ENCODE peak calls at places on chromosomes 16 and 17, in four cellular contexts. One of them, this sample, is unnamed.

GRCh38 chr17:62098623-62099231 is 33.6 kb upstream of the MED13 start:
- DNase-seq in CD8-positive, alpha-beta memory T cell: no peak
- DNase-seq in OCI-LY7: peak; percentile 19
- DNase-seq in A549: no peak
- DNase-seq in this sample: no peak

GRCh38 chr17:75033346-75034235 is 13.2 kb downstream of the ATP5PD start:
- DNase-seq in CD8-positive, alpha-beta memory T cell: peak; percentile 86
- DNase-seq in OCI-LY7: peak; percentile 62
- DNase-seq in A549: peak; percentile 95
- DNase-seq in this sample: no peak

GRCh38 chr16:4892356-4893102 is 44.4 kb downstream of the PPL start:
- DNase-seq in CD8-positive, alpha-beta memory T cell: no peak
- DNase-seq in OCI-LY7: no peak
- DNase-seq in A549: no peak
- DNase-seq in this sample: no peak

GRCh38 chr16:67240506-67240905 is 6.8 kb downstream of the FHOD1 start:
- DNase-seq in CD8-positive, alpha-beta memory T cell: no peak
- DNase-seq in A549: no peak
- DNase-seq in OCI-LY7: no peak
- DNase-seq in this sample: no peak

GRCh38 chr17:1707107-1707506 is 3.1 kb downstream of the TLCD2 start:
- DNase-seq in CD8-positive, alpha-beta memory T cell: no peak
- DNase-seq in A549: no peak
- DNase-seq in OCI-LY7: no peak
- DNase-seq in this sample: no peak

GRCh38 chr16:57809843-57810196 is 7.5 kb upstream of the KIFC3 start:
- DNase-seq in OCI-LY7: no peak
- DNase-seq in CD8-positive, alpha-beta memory T cell: no peak
- DNase-seq in A549: no peak
- DNase-seq in this sample: no peak

GRCh38 chr17:34177642-34178041 is 77.4 kb upstream of the CCL2 start:
- DNase-seq in A549: no peak
- DNase-seq in CD8-positive, alpha-beta memory T cell: no peak
- DNase-seq in OCI-LY7: no peak
- DNase-seq in this sample: no peak

GRCh38 chr16:5916711-5917191 is 819.2 kb upstream of the EEF2KMT start:
- DNase-seq in A549: no peak
- DNase-seq in OCI-LY7: no peak
- DNase-seq in CD8-positive, alpha-beta memory T cell: no peak
- DNase-seq in this sample: no peak

GRCh38 chr16:66549284-66550131 is at the start of gene TK2:
- DNase-seq in OCI-LY7: peak; percentile 43
- DNase-seq in CD8-positive, alpha-beta memory T cell: peak; percentile 58
- DNase-seq in A549: peak; percentile 65
- DNase-seq in this sample: no peak

GRCh38 chr16:52090080-52090479 is 456.9 kb downstream of the TOX3 start:
- DNase-seq in CD8-positive, alpha-beta memory T cell: no peak
- DNase-seq in A549: no peak
- DNase-seq in OCI-LY7: no peak
- DNase-seq in this sample: no peak

GRCh38 chr16:15649727-15650018 is 372 bp upstream of the NDE1 start:
- DNase-seq in OCI-LY7: peak; percentile 30
- DNase-seq in A549: no peak
- DNase-seq in CD8-positive, alpha-beta memory T cell: no peak
- DNase-seq in this sample: no peak

GRCh38 chr17:34624767-34625389 is 45.5 kb downstream of the TMEM132E start:
- DNase-seq in OCI-LY7: no peak
- DNase-seq in A549: no peak
- DNase-seq in CD8-positive, alpha-beta memory T cell: no peak
- DNase-seq in this sample: no peak

GRCh38 chr16:55015181-55015913 is 84.7 kb downstream of the IRX5 start:
- DNase-seq in A549: no peak
- DNase-seq in OCI-LY7: no peak
- DNase-seq in CD8-positive, alpha-beta memory T cell: no peak
- DNase-seq in this sample: no peak

GRCh38 chr17:35740997-35741931 is 9.8 kb downstream of the RASL10B start:
- DNase-seq in A549: no peak
- DNase-seq in OCI-LY7: no peak
- DNase-seq in CD8-positive, alpha-beta memory T cell: no peak
- DNase-seq in this sample: no peak

GRCh38 chr17:36993227-36993626 is 44.5 kb downstream of the AATF start:
- DNase-seq in A549: no peak
- DNase-seq in OCI-LY7: no peak
- DNase-seq in CD8-positive, alpha-beta memory T cell: no peak
- DNase-seq in this sample: no peak

GRCh38 chr17:40069751-40070643 is 7.2 kb downstream of the THRA start:
- DNase-seq in CD8-positive, alpha-beta memory T cell: peak; percentile 46
- DNase-seq in OCI-LY7: peak; percentile 61
- DNase-seq in A549: peak; percentile 60
- DNase-seq in this sample: no peak

GRCh38 chr16:17408955-17409441 is 61.8 kb downstream of the XYLT1 start:
- DNase-seq in OCI-LY7: peak; percentile 72
- DNase-seq in A549: no peak
- DNase-seq in CD8-positive, alpha-beta memory T cell: no peak
- DNase-seq in this sample: no peak

GRCh38 chr16:8949536-8950418 is 13.9 kb downstream of the USP7 start:
- DNase-seq in A549: no peak
- DNase-seq in OCI-LY7: no peak
- DNase-seq in CD8-positive, alpha-beta memory T cell: no peak
- DNase-seq in this sample: no peak

GRCh38 chr17:4777969-4778760 is 6.5 kb downstream of the TM4SF5 start:
- DNase-seq in CD8-positive, alpha-beta memory T cell: no peak
- DNase-seq in A549: no peak
- DNase-seq in OCI-LY7: peak; percentile 22
- DNase-seq in this sample: no peak

DNA sequence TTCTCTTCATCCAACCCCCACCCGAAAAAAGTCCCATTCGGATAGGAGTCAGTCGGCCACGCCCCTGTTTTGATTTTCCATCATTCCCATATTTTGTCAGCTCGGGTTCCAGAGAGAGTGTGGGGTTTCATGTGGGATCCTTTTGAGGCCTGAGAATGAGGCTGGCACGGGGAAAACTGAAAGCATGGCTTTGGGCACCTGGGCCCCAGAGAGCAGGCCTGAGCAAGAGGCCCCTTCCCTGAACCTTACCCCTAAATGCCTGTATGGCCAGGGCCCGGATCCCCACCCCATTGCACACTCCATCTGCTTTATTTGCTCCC is 4.6 kb upstream of the HOXB4 start:
- DNase-seq in OCI-LY7: no peak
- DNase-seq in CD8-positive, alpha-beta memory T cell: no peak
- DNase-seq in A549: no peak
- DNase-seq in this sample: no peak
- H3K4me1 ChIP-seq in OCI-LY7: peaks cover 35% of the 10 kb centered on the region
- H3K4me1 ChIP-seq in CD8-positive, alpha-beta memory T cell: peaks cover 36% of the 10 kb centered on the region
- H3K4me1 ChIP-seq in A549: peaks cover 20% of the 10 kb centered on the region
- H3K4me1 ChIP-seq in this sample: peaks cover 34% of the 10 kb centered on the region

DNA sequence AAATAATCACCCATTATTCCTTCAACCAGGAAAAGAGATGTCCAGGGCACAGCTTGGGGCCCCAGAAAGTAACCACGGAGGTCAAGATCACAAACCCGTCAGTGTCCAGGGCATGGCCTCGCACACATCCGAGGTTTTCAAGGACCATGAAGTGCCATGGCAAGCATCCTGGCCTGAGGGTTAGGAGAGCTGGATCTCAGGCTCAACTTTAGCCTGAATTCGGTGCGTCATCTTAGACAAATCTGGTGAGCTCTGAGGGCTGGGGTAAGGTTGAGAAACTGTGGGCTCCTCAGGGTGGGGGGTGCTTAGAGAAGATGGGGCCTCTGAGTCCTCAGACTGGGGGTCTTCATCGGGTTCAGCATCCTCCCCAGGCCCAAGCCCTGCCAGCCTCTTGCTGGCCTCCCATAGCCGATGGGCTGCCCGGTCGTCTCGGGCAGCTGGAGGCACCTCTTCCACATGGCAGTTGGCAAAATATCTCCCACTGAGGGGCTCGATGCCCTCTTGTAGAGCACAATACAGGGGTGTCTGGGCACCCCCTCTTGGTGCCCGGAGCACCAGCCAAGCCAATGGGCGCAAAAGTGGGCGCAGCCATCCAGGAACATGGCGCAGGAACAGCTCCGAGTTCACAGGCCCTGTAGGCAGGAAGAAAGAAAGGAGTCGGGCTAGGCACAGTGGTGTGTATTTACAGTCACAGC is 875 bp upstream of the FLOT2 start:
- DNase-seq in OCI-LY7: no peak
- DNase-seq in CD8-positive, alpha-beta memory T cell: no peak
- DNase-seq in A549: no peak
- DNase-seq in this sample: no peak
- H3K4me1 ChIP-seq in OCI-LY7: peaks cover 62% of the 10 kb centered on the region
- H3K4me1 ChIP-seq in CD8-positive, alpha-beta memory T cell: peaks cover 64% of the 10 kb centered on the region
- H3K4me1 ChIP-seq in A549: peaks cover 23% of the 10 kb centered on the region
- H3K4me1 ChIP-seq in this sample: peaks cover 51% of the 10 kb centered on the region

GRCh38 chr16:89033796-89034572 is 57.0 kb upstream of the CBFA2T3 start:
- DNase-seq in A549: no peak
- DNase-seq in OCI-LY7: no peak
- DNase-seq in CD8-positive, alpha-beta memory T cell: no peak
- DNase-seq in this sample: no peak

GRCh38 chr16:89034573-89034961 is 57.6 kb upstream of the CBFA2T3 start:
- DNase-seq in CD8-positive, alpha-beta memory T cell: no peak
- DNase-seq in OCI-LY7: no peak
- DNase-seq in A549: no peak
- DNase-seq in this sample: no peak

GRCh38 chr16:89035013-89035697 is 58.1 kb upstream of the CBFA2T3 start:
- DNase-seq in CD8-positive, alpha-beta memory T cell: no peak
- DNase-seq in OCI-LY7: no peak
- DNase-seq in A549: no peak
- DNase-seq in this sample: no peak

GRCh38 chr16:89033304-89033703 is 56.3 kb upstream of the CBFA2T3 start:
- DNase-seq in OCI-LY7: no peak
- DNase-seq in CD8-positive, alpha-beta memory T cell: no peak
- DNase-seq in A549: no peak
- DNase-seq in this sample: no peak

GRCh38 chr16:89031715-89032659 is 55.0 kb upstream of the CBFA2T3 start:
- DNase-seq in A549: no peak
- DNase-seq in CD8-positive, alpha-beta memory T cell: peak; percentile 63
- DNase-seq in OCI-LY7: peak; percentile 49
- DNase-seq in this sample: no peak
- H3K4me1 ChIP-seq in A549: no peaks in the 10 kb centered on the region
- H3K4me1 ChIP-seq in CD8-positive, alpha-beta memory T cell: peaks cover 29% of the 10 kb centered on the region
- H3K4me1 ChIP-seq in OCI-LY7: peaks cover 18% of the 10 kb centered on the region
- H3K4me1 ChIP-seq in this sample: no peaks in the 10 kb centered on the region

DNA sequence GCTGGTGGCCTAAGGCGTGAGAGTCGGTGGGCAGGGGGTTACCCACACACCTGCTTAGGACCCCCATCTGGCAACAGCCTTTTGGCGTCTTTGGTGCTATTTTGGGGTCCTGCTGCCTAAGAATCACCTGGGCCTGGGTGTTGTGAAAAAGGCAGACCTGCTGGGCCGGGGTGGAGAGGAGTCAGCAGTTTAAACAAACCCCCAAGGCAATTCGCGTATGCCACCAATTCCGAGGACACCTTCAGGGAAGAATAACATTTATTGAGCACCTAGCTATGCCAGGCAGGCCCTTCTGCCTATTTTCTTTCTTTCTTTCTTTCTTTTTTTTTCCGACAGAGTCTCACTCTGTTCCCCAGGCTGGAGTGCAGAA is 53.9 kb upstream of the TOB1 start:
- DNase-seq in CD8-positive, alpha-beta memory T cell: no peak
- DNase-seq in OCI-LY7: no peak
- DNase-seq in A549: peak; percentile 57
- DNase-seq in this sample: no peak
- H3K4me1 ChIP-seq in CD8-positive, alpha-beta memory T cell: peaks cover 30% of the 10 kb centered on the region
- H3K4me1 ChIP-seq in OCI-LY7: peaks cover 29% of the 10 kb centered on the region
- H3K4me1 ChIP-seq in A549: peaks cover 80% of the 10 kb centered on the region
- H3K4me1 ChIP-seq in this sample: peaks cover 88% of the 10 kb centered on the region

GRCh38 chr17:70752966-70753467 is 583.7 kb downstream of the KCNJ2 start:
- DNase-seq in OCI-LY7: no peak
- DNase-seq in CD8-positive, alpha-beta memory T cell: no peak
- DNase-seq in A549: no peak
- DNase-seq in this sample: no peak
- H3K4me1 ChIP-seq in OCI-LY7: no peaks in the 10 kb centered on the region
- H3K4me1 ChIP-seq in CD8-positive, alpha-beta memory T cell: no peaks in the 10 kb centered on the region
- H3K4me1 ChIP-seq in A549: no peaks in the 10 kb centered on the region
- H3K4me1 ChIP-seq in this sample: no peaks in the 10 kb centered on the region

DNA sequence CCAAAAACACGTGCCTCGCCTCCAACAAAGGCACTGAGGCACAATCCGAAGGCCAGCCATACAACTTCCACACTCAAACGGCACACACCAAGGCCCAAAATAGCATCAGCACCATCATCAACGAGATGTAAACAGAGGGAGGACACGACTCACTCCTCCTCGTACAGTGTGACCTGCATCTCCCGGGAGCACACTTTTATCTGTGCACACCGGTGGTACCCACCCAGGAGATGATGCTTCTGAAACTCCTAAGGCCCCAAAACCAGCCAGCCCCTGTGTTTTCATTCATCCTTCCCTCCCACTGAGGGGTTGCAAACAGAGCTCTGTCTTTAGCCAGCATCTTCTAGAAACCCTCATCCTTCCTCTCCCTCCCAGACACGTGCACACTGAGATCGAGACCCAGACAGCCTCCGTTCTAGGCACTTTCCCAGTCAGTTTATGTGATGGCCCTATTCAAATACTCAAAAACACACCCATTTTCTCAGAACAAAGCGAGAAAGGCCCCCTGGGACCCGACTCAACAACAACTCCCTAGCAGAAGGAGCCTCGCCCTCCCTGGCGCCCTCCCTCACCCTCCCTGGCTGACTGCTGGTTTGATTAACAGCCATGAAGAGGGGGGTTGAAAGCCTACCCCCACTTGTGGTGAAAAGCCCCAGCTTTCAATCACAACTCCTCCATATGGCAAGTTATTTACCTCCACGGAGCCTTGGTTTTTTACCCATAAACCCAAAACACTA is 76.3 kb downstream of the GAS7 start:
- DNase-seq in OCI-LY7: no peak
- DNase-seq in A549: no peak
- DNase-seq in CD8-positive, alpha-beta memory T cell: peak; percentile 29
- DNase-seq in this sample: no peak
- H3K4me1 ChIP-seq in OCI-LY7: no peaks in the 10 kb centered on the region
- H3K4me1 ChIP-seq in A549: peaks cover 8% of the 10 kb centered on the region
- H3K4me1 ChIP-seq in CD8-positive, alpha-beta memory T cell: peaks cover 61% of the 10 kb centered on the region
- H3K4me1 ChIP-seq in this sample: peaks cover 29% of the 10 kb centered on the region

GRCh38 chr17:42274812-42275526 is 1.2 kb downstream of the STAT5B start:
- DNase-seq in OCI-LY7: no peak
- DNase-seq in CD8-positive, alpha-beta memory T cell: no peak
- DNase-seq in A549: no peak
- DNase-seq in this sample: no peak
- H3K4me1 ChIP-seq in OCI-LY7: peaks cover 46% of the 10 kb centered on the region
- H3K4me1 ChIP-seq in CD8-positive, alpha-beta memory T cell: peaks cover 55% of the 10 kb centered on the region
- H3K4me1 ChIP-seq in A549: peaks cover 39% of the 10 kb centered on the region
- H3K4me1 ChIP-seq in this sample: peaks cover 10% of the 10 kb centered on the region

GRCh38 chr17:76733618-76733957 is 3.5 kb downstream of the SRSF2 start:
- DNase-seq in CD8-positive, alpha-beta memory T cell: no peak
- DNase-seq in OCI-LY7: no peak
- DNase-seq in A549: no peak
- DNase-seq in this sample: no peak
- H3K4me1 ChIP-seq in CD8-positive, alpha-beta memory T cell: peaks cover 68% of the 10 kb centered on the region
- H3K4me1 ChIP-seq in OCI-LY7: peaks cover 61% of the 10 kb centered on the region
- H3K4me1 ChIP-seq in A549: peaks cover 29% of the 10 kb centered on the region
- H3K4me1 ChIP-seq in this sample: peaks cover 17% of the 10 kb centered on the region